ENCODE peak calls at places on chromosomes 5 and 9, in nine cellular contexts. V, U, D, B, J, I, Z, L and T are unnamed samples.

GRCh38 chr5:137737349-137738256 is 1.7 kb upstream of the KLHL3 start:
- DNase-seq in V (no peak), U (peak; percentile 54), D (no peak), B (peak; percentile 50), J (no peak), I (no peak), Z (no peak), L (peak; percentile 28), T (no peak)

GRCh38 chr5:52605317-52605991 is 182.3 kb upstream of the ITGA1 start:
- DNase-seq in V (no peak), U (no peak), D (no peak), B (no peak), J (no peak), I (no peak), Z (peak; percentile 66), L (no peak), T (no peak)

GRCh38 chr5:130937046-130937445 is 228.0 kb downstream of the HINT1 start:
- DNase-seq in V (no peak), U (no peak), D (no peak), B (no peak), J (no peak), I (no peak), Z (no peak), L (no peak), T (no peak)

GRCh38 chr5:132483661-132484385 is 6.8 kb downstream of the IRF1 start:
- DNase-seq in V (no peak), U (no peak), D (no peak), B (no peak), J (no peak), I (no peak), Z (no peak), L (no peak), T (no peak)

GRCh38 chr5:174777116-174777515 is 52.7 kb downstream of the MSX2 start:
- DNase-seq in V (no peak), U (no peak), D (no peak), B (no peak), J (no peak), I (no peak), Z (no peak), L (no peak), T (no peak)

GRCh38 chr9:86756576-86757381 is 190.5 kb downstream of the GAS1 start:
- DNase-seq in V (no peak), U (no peak), D (no peak), B (no peak), J (no peak), I (peak; percentile 78), Z (no peak), L (no peak), T (no peak)

GRCh38 chr5:112738180-112738560 is 485 bp downstream of the APC start:
- DNase-seq in V (no peak), U (no peak), D (peak; percentile 42), B (no peak), J (no peak), I (no peak), Z (peak; percentile 25), L (no peak), T (no peak)

GRCh38 chr9:107810493-107810931 is 320.9 kb upstream of the KLF4 start:
- DNase-seq in V (no peak), U (peak; percentile 3), D (no peak), B (peak; percentile 7), J (no peak), I (no peak), Z (no peak), L (no peak), T (no peak)

GRCh38 chr9:16068476-16068875 is 515.6 kb downstream of the CCDC171 start:
- DNase-seq in V (no peak), U (no peak), D (no peak), B (peak; percentile 65), J (no peak), I (no peak), Z (no peak), L (no peak), T (no peak)

DNA sequence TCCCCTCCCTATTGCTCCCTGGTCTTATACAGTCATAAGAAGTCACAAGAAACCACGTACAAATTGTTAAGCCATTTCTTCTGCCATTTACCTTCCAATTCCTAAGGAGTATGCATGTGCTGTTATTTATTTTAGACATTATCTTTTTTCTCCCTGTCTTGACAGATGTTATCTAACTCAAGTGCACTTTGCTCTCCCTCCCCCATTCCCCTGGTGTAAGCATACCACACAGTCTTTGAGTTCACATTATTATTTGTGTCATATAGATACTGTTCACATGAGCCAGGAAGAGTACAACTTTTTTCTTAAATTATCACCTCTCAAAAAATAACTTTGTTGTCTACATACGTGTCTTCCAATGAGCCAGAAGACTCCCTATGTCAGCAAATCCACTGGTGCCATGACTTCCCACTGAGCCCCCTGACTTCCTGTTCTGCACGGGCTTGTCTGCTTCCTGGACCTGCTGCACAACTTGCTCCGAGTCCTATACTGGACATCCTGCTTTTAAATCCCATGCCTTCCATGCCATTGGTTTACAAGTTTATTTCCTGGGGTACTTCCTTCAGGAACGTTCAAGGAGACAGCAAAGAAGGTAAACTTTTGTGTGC is 19.9 kb upstream of the FAM120A start:
- DNase-seq in V (no peak), U (no peak), D (no peak), B (no peak), J (no peak), I (no peak), Z (no peak), L (no peak), T (no peak)
- H3K4me3 ChIP-seq in V (no peak overlapping the region), U (no peak overlapping the region), D (no peak overlapping the region), B (no peak overlapping the region), J (no peak overlapping the region), I (no peak overlapping the region), Z (no peak overlapping the region), L (no peak overlapping the region), T (no peak overlapping the region)

GRCh38 chr9:113522419-113522818 is 58.9 kb downstream of the RGS3 start:
- DNase-seq in V (no peak), U (no peak), D (no peak), B (no peak), J (no peak), I (no peak), Z (no peak), L (no peak), T (no peak)
- H3K4me1 ChIP-seq in V (peaks cover 31% of the 10 kb centered on the region), U (peaks cover 13% of the 10 kb centered on the region), D (peaks cover 77% of the 10 kb centered on the region), B (peaks cover 23% of the 10 kb centered on the region), J (no peaks in the 10 kb centered on the region), I (peaks cover 85% of the 10 kb centered on the region), Z (peaks cover 19% of the 10 kb centered on the region), L (peaks cover 89% of the 10 kb centered on the region), T (peaks cover 12% of the 10 kb centered on the region)

GRCh38 chr9:4742246-4742645 is 1.2 kb upstream of the AK3 start:
- DNase-seq in V (no peak), U (no peak), D (no peak), B (no peak), J (no peak), I (no peak), Z (peak; percentile 4), L (no peak), T (no peak)
- H3K4me3 ChIP-seq in V (no peak overlapping the region), U (no peak overlapping the region), D (peak overlapping the region; percentile 86), B (no peak overlapping the region), J (no peak overlapping the region), I (peak overlapping the region; percentile 85), Z (peak overlapping the region; percentile 96), L (peak overlapping the region; percentile 85), T (no peak overlapping the region)

GRCh38 chr5:142815469-142815868 is 45.3 kb downstream of the ARHGAP26 start:
- DNase-seq in V (no peak), U (no peak), D (no peak), B (no peak), J (no peak), I (no peak), Z (no peak), L (no peak), T (no peak)
- H3K4me1 ChIP-seq in V (peaks cover 10% of the 10 kb centered on the region), U (peaks cover 31% of the 10 kb centered on the region), D (no peaks in the 10 kb centered on the region), B (peaks cover 18% of the 10 kb centered on the region), J (peaks cover 71% of the 10 kb centered on the region), I (peaks cover 76% of the 10 kb centered on the region), Z (peaks cover 64% of the 10 kb centered on the region), L (peaks cover 98% of the 10 kb centered on the region), T (peaks cover 2% of the 10 kb centered on the region)

GRCh38 chr9:96854877-96855273 is 561 bp upstream of the ZNF782 start:
- DNase-seq in V (no peak), U (no peak), D (no peak), B (no peak), J (no peak), I (no peak), Z (no peak), L (no peak), T (no peak)
- H3K4me3 ChIP-seq in V (peak overlapping the region; percentile 91), U (no peak overlapping the region), D (peak overlapping the region; percentile 90), B (peak overlapping the region; percentile 82), J (peak overlapping the region; percentile 78), I (peak overlapping the region; percentile 76), Z (peak overlapping the region; percentile 95), L (peak overlapping the region; percentile 89), T (no peak overlapping the region)